ENCODE peak calls at places on chromosomes 13 and 19, in five cellular contexts. C is H1; M is ovary; J is lower lobe of right lung; V is CD8-positive, alpha-beta memory T cell. Q is an unnamed sample. For H3K9me3 and H3K4me1, the result is how much of the 10 kb centered on the place peaks cover.

GRCh38 chr13:40221460-40222201 is 444.8 kb downstream of the FOXO1 start:
- DNase-seq in J (no peak), C (no peak), V (peak), M (no peak), Q (no peak)

GRCh38 chr19:33300016-33300981 is 2.0 kb downstream of the CEBPA start:
- DNase-seq in C (no peak), J (no peak), M (no peak), V (no peak), Q (no peak)

GRCh38 chr19:45179063-45179847 is 671 bp downstream of the BLOC1S3 start:
- DNase-seq in C (no peak), V (peak), M (peak), J (peak), Q (no peak)

GRCh38 chr13:21913010-21913409 is 242.1 kb downstream of the FGF9 start:
- DNase-seq in V (no peak), J (no peak), M (no peak), C (no peak), Q (no peak)

GRCh38 chr19:33216198-33216830 is 9.3 kb downstream of the SLC7A10 start:
- DNase-seq in C (no peak), M (no peak), V (no peak), J (no peak), Q (no peak)

GRCh38 chr13:21123956-21124355 is 52.4 kb downstream of the SKA3 start:
- DNase-seq in C (peak), J (no peak), V (no peak), M (no peak), Q (peak)

GRCh38 chr13:43044720-43045301 is 21.4 kb downstream of the DNAJC15 start:
- DNase-seq in V (no peak), M (no peak), J (no peak), C (no peak), Q (no peak)

GRCh38 chr19:14544977-14545715 is 15.8 kb downstream of the TECR start:
- DNase-seq in V (no peak), C (no peak), M (no peak), J (no peak), Q (no peak)

DNA sequence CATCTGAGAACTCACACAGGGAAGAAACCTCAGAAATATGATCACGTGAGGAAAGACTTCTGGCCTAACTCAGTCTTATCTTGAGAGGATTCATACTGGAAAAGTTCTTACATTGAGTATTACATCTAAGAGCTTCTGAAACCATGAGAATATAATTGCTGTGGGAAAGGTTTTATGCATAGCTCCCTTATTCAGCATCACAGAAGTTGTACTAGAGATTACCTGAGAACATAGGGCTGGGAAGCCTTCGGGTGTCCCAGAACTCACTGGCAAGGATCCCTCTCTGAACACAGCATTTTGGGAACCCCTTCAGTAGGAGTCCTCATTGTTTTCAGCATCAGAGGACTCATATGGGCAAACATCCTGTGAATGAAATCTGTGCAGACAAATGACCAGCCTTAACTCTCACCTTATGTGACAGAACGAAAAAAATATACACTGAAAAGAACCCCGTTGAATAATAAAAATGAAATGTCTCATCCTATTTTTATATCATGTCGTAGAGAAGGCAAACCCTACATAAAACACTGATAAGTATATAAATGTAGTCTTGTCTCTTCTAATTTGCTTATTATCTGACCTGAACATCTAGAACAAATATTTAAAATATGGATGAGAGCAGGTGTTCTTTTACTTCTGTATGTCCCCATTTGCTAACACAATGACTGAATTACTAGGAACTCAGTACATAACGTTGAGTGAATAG is 14.2 kb downstream of the ZNF274 start:
- DNase-seq in C (no peak), J (no peak), V (no peak), M (no peak), Q (no peak)
- H3K9me3 ChIP-seq in C (half or more), J (half or more), V (half or more), M (half or more), Q (under half)

GRCh38 chr19:8391274-8392016 is 1.3 kb downstream of the RAB11B start:
- DNase-seq in M (no peak), J (peak), C (no peak), V (no peak), Q (no peak)
- H3K4me1 ChIP-seq in M (under half), J (half or more), C (under half), V (under half), Q (under half)

GRCh38 chr19:17784201-17785008 is 10.5 kb upstream of the B3GNT3 start:
- DNase-seq in J (peak), C (no peak), M (peak), V (peak), Q (no peak)
- H3K9me3 ChIP-seq in J (under half), C (under half), M (under half), V (under half), Q (under half)

DNA sequence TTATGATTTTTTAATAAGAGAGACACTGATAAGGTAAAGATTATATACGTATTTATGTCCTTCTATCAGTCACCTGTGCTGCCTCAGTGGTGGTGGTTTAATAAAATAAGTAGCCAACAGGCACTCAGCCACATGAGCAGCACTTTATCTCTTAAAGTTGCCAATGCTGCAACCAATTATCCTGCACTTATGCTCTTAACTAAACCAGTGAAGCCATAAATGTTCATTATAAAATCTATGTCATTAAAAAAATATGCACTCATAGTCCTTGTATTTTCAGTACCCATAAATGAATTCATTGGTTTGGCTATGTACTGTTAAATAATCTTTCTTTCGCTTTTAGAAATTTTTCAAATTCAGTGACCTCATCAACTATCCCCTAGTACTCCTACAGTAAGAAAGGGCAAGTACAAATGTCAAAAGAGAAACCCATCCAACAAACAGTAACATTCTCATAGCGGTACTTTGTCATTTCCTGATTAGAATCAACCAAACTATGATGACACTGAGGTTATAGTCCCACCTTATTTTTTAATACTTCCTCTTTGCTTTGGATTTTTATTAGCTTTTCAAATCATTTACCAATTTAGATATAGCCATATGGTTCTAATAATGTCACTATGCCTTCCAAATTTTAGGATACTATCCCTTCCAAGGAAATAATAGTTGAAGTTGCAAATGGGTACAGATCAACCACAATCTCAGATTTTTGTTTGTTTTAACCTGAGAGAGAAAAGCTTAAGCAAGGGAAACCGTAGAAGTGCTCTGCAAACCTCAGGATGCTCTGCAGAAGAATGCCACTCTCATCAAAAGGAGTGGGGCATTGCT is 190.9 kb downstream of the KLF12 start:
- DNase-seq in J (no peak), C (no peak), M (no peak), V (no peak), Q (no peak)
- H3K4me1 ChIP-seq in J (under half), C (under half), M (under half), V (half or more), Q (under half)

GRCh38 chr19:51965583-51965982 is 21.1 kb downstream of the ZNF350 start:
- DNase-seq in V (no peak), J (no peak), M (no peak), C (no peak), Q (no peak)
- H3K9me3 ChIP-seq in V (half or more), J (half or more), M (under half), C (under half), Q (under half)

Q was measured in iPS DF 6.9.